ENCODE peak calls at places on chromosomes 5 and 9, in ten cellular contexts. R, P, C, S, N, G, I, D, K and L are unnamed samples.
A peak's percentile ranks its signal among the peaks of the same experiment; 100 is the strongest.

GRCh38 chr5:61279725-61280124 is 52.3 kb upstream of the ZSWIM6 start:
- DNase-seq in C (no peak), D (no peak), G (no peak), R (no peak), S (no peak), P (peak; percentile 18), N (no peak), K (no peak), I (no peak), L (no peak)

GRCh38 chr5:150261231-150261630 is 28.3 kb downstream of the CAMK2A start:
- DNase-seq in S (no peak), D (no peak), I (no peak), G (no peak), R (no peak), C (no peak), K (no peak), P (peak; percentile 2), N (no peak), L (no peak)

GRCh38 chr9:104934686-104935413 is 6.9 kb upstream of the ABCA1 start:
- DNase-seq in R (no peak), D (no peak), C (no peak), I (peak; percentile 41), S (no peak), N (no peak), K (no peak), G (no peak), P (no peak), L (no peak)

GRCh38 chr9:135851748-135852147 is 55.6 kb downstream of the CAMSAP1 start:
- DNase-seq in G (no peak), S (no peak), D (no peak), P (no peak), N (no peak), K (no peak), I (no peak), C (no peak), R (no peak), L (no peak)

GRCh38 chr9:135403733-135404450 is 75.7 kb upstream of the PPP1R26 start:
- DNase-seq in C (no peak), S (no peak), K (no peak), D (no peak), N (no peak), I (no peak), R (no peak), P (no peak), G (peak; percentile 16), L (no peak)

GRCh38 chr9:4654538-4654937 is 7.6 kb upstream of the PLPP6 start:
- DNase-seq in R (no peak), N (no peak), G (no peak), C (no peak), I (no peak), K (no peak), S (no peak), D (no peak), P (no peak), L (no peak)

GRCh38 chr9:131419716-131420115 is 25.8 kb downstream of the PRRC2B start:
- DNase-seq in K (no peak), R (no peak), D (no peak), N (no peak), C (no peak), I (no peak), G (no peak), P (no peak), S (no peak), L (no peak)

GRCh38 chr5:141149812-141150211 is at the start of gene PCDHB6:
- DNase-seq in K (no peak), R (no peak), I (peak; percentile 18), D (no peak), S (no peak), P (no peak), C (peak; percentile 86), N (no peak), G (peak; percentile 19), L (no peak)

GRCh38 chr9:116566677-116567488 is 120.2 kb upstream of the TRIM32 start:
- DNase-seq in D (no peak), K (no peak), G (no peak), I (peak; percentile 44), P (peak; percentile 71), N (no peak), R (no peak), C (no peak), S (no peak), L (no peak)

GRCh38 chr9:125649315-125649714 is 57.7 kb downstream of the MAPKAP1 start:
- DNase-seq in N (no peak), P (peak; percentile 69), C (no peak), K (peak; percentile 14), D (no peak), I (peak; percentile 83), S (no peak), R (no peak), G (no peak), L (no peak)

GRCh38 chr9:129879991-129880653 is 44.9 kb downstream of the USP20 start:
- DNase-seq in R (no peak), G (no peak), C (no peak), D (no peak), I (no peak), N (no peak), K (no peak), S (no peak), P (no peak), L (no peak)

GRCh38 chr5:42943931-42944631 is 96.0 kb downstream of the ANXA2R start:
- DNase-seq in S (no peak), P (no peak), I (peak; percentile 12), C (no peak), N (no peak), D (no peak), K (no peak), R (peak; percentile 20), G (no peak), L (no peak)

GRCh38 chr9:70413427-70413797 is 1.0 kb downstream of the KLF9 start:
- DNase-seq in D (no peak), K (no peak), I (peak; percentile 67), S (no peak), G (peak; percentile 79), P (no peak), N (no peak), C (no peak), R (peak; percentile 79), L (no peak)

GRCh38 chr5:179825655-179826182 is 5.0 kb downstream of the SQSTM1 start:
- DNase-seq in R (no peak), N (no peak), G (no peak), P (no peak), C (no peak), D (no peak), K (no peak), S (no peak), I (no peak), L (no peak)

GRCh38 chr5:37090781-37091180 is 158.4 kb downstream of the CPLANE1 start:
- DNase-seq in C (no peak), S (no peak), R (no peak), G (no peak), N (no peak), K (no peak), P (no peak), D (no peak), I (no peak), L (no peak)

GRCh38 chr9:22342489-22343217 is 104.0 kb upstream of the DMRTA1 start:
- DNase-seq in G (peak; percentile 65), S (no peak), R (no peak), D (no peak), I (peak; percentile 32), C (no peak), P (peak; percentile 71), K (no peak), N (no peak), L (no peak)

GRCh38 chr9:111161015-111161415 is 122.7 kb upstream of the LPAR1 start:
- DNase-seq in N (no peak), K (no peak), C (no peak), R (no peak), P (peak; percentile 26), G (no peak), D (no peak), I (peak; percentile 80), S (no peak), L (no peak)

GRCh38 chr5:104815212-104815611 is 1252.6 kb upstream of the NUDT12 start:
- DNase-seq in N (no peak), K (no peak), D (no peak), P (no peak), C (no peak), G (peak; percentile 34), I (no peak), R (no peak), S (no peak), L (no peak)